ENCODE peak calls at places on chromosomes 2 and 18, in four cellular contexts. One of them, this sample, is unnamed.
A peak's percentile ranks its signal among the peaks of the same experiment; 100 is the strongest.

GRCh38 chr2:32712870-32713269 is 85.0 kb downstream of the TTC27 start:
- DNase-seq in endodermal cell: no peak
- DNase-seq in NCI-H1105: no peak
- DNase-seq in islet precursor cell: no peak
- DNase-seq in this sample: peak; percentile 34

GRCh38 chr2:10132043-10132575 is 9.6 kb downstream of the RRM2 start:
- DNase-seq in endodermal cell: no peak
- DNase-seq in NCI-H1105: no peak
- DNase-seq in islet precursor cell: no peak
- DNase-seq in this sample: no peak

GRCh38 chr2:127217470-127218325 is 2.4 kb downstream of the CYP27C1 start:
- DNase-seq in endodermal cell: peak; percentile 70
- DNase-seq in NCI-H1105: no peak
- DNase-seq in islet precursor cell: peak; percentile 95
- DNase-seq in this sample: no peak

GRCh38 chr2:173964565-173965371 is 405 bp downstream of the SP3 start:
- DNase-seq in endodermal cell: peak; percentile 93
- DNase-seq in NCI-H1105: peak; percentile 82
- DNase-seq in islet precursor cell: peak; percentile 96
- DNase-seq in this sample: peak; percentile 82

GRCh38 chr2:106839849-106840595 is 45.9 kb downstream of the ST6GAL2 start:
- DNase-seq in endodermal cell: peak; percentile 91
- DNase-seq in NCI-H1105: no peak
- DNase-seq in islet precursor cell: peak; percentile 84
- DNase-seq in this sample: no peak

GRCh38 chr2:218161639-218162038 is 5.1 kb downstream of the CXCR1 start:
- DNase-seq in endodermal cell: no peak
- DNase-seq in NCI-H1105: no peak
- DNase-seq in islet precursor cell: no peak
- DNase-seq in this sample: no peak

GRCh38 chr2:135904590-135904989 is 28.3 kb upstream of the MCM6 start:
- DNase-seq in endodermal cell: no peak
- DNase-seq in NCI-H1105: no peak
- DNase-seq in islet precursor cell: no peak
- DNase-seq in this sample: no peak

GRCh38 chr2:28274911-28275685 is 117.6 kb upstream of the FOSL2 start:
- DNase-seq in endodermal cell: peak; percentile 77
- DNase-seq in NCI-H1105: no peak
- DNase-seq in islet precursor cell: peak; percentile 91
- DNase-seq in this sample: no peak

GRCh38 chr2:151237422-151238012 is 24.1 kb downstream of the RBM43 start:
- DNase-seq in endodermal cell: no peak
- DNase-seq in NCI-H1105: no peak
- DNase-seq in islet precursor cell: peak; percentile 62
- DNase-seq in this sample: no peak

GRCh38 chr2:223097888-223098383 is 45.9 kb downstream of the KCNE4 start:
- DNase-seq in endodermal cell: no peak
- DNase-seq in NCI-H1105: no peak
- DNase-seq in islet precursor cell: no peak
- DNase-seq in this sample: peak; percentile 16

GRCh38 chr2:167333245-167333644 is 445.0 kb downstream of the XIRP2 start:
- DNase-seq in endodermal cell: peak; percentile 58
- DNase-seq in NCI-H1105: no peak
- DNase-seq in islet precursor cell: no peak
- DNase-seq in this sample: no peak

GRCh38 chr2:55883339-55883738 is 40.2 kb downstream of the EFEMP1 start:
- DNase-seq in endodermal cell: no peak
- DNase-seq in NCI-H1105: no peak
- DNase-seq in islet precursor cell: no peak
- DNase-seq in this sample: no peak

GRCh38 chr2:224359569-224359968 is 42.3 kb downstream of the FAM124B start:
- DNase-seq in endodermal cell: peak; percentile 85
- DNase-seq in NCI-H1105: no peak
- DNase-seq in islet precursor cell: peak; percentile 69
- DNase-seq in this sample: no peak

GRCh38 chr18:41974661-41975286 is 19.7 kb downstream of the PIK3C3 start:
- DNase-seq in endodermal cell: no peak
- DNase-seq in NCI-H1105: no peak
- DNase-seq in islet precursor cell: no peak
- DNase-seq in this sample: no peak

GRCh38 chr2:17271401-17271800 is 246.8 kb downstream of the RAD51AP2 start:
- DNase-seq in endodermal cell: no peak
- DNase-seq in NCI-H1105: no peak
- DNase-seq in islet precursor cell: no peak
- DNase-seq in this sample: no peak

GRCh38 chr2:207632575-207633492 is 7.6 kb upstream of the METTL21A start:
- DNase-seq in endodermal cell: no peak
- DNase-seq in NCI-H1105: no peak
- DNase-seq in islet precursor cell: peak; percentile 89
- DNase-seq in this sample: no peak

GRCh38 chr2:33796511-33796910 is 197.4 kb upstream of the FAM98A start:
- DNase-seq in endodermal cell: no peak
- DNase-seq in NCI-H1105: no peak
- DNase-seq in islet precursor cell: no peak
- DNase-seq in this sample: no peak

GRCh38 chr2:213490087-213490486 is 205.8 kb downstream of the SPAG16 start:
- DNase-seq in endodermal cell: no peak
- DNase-seq in NCI-H1105: no peak
- DNase-seq in islet precursor cell: no peak
- DNase-seq in this sample: no peak

GRCh38 chr2:239223330-239224248 is 177.2 kb downstream of the HDAC4 start:
- DNase-seq in endodermal cell: no peak
- DNase-seq in NCI-H1105: no peak
- DNase-seq in islet precursor cell: peak; percentile 50
- DNase-seq in this sample: peak; percentile 27

GRCh38 chr2:152573168-152573567 is 144.1 kb downstream of the PRPF40A start:
- DNase-seq in endodermal cell: no peak
- DNase-seq in NCI-H1105: no peak
- DNase-seq in islet precursor cell: peak; percentile 83
- DNase-seq in this sample: no peak

GRCh38 chr2:148675708-148676107 is 31.2 kb downstream of the EPC2 start:
- DNase-seq in endodermal cell: no peak
- DNase-seq in NCI-H1105: no peak
- DNase-seq in islet precursor cell: no peak
- DNase-seq in this sample: no peak

GRCh38 chr18:2907459-2908145 is 60.8 kb downstream of the EMILIN2 start:
- DNase-seq in endodermal cell: peak; percentile 34
- DNase-seq in NCI-H1105: no peak
- DNase-seq in islet precursor cell: peak; percentile 32
- DNase-seq in this sample: no peak

GRCh38 chr2:191811807-191812602 is 34.9 kb downstream of the CAVIN2 start:
- DNase-seq in endodermal cell: peak; percentile 84
- DNase-seq in NCI-H1105: peak; percentile 30
- DNase-seq in islet precursor cell: peak; percentile 70
- DNase-seq in this sample: peak; percentile 83

GRCh38 chr2:102043560-102043959 is 51.8 kb downstream of the IL1R2 start:
- DNase-seq in endodermal cell: no peak
- DNase-seq in NCI-H1105: no peak
- DNase-seq in islet precursor cell: no peak
- DNase-seq in this sample: no peak

GRCh38 chr2:191152841-191153240 is 2.0 kb upstream of the STAT4 start:
- DNase-seq in endodermal cell: no peak
- DNase-seq in NCI-H1105: no peak
- DNase-seq in islet precursor cell: no peak
- DNase-seq in this sample: no peak

GRCh38 chr2:231321021-231321420 is 74.5 kb upstream of the B3GNT7 start:
- DNase-seq in endodermal cell: no peak
- DNase-seq in NCI-H1105: no peak
- DNase-seq in islet precursor cell: no peak
- DNase-seq in this sample: no peak

GRCh38 chr2:16368328-16368727 is 297.3 kb downstream of the CYRIA start:
- DNase-seq in endodermal cell: no peak
- DNase-seq in NCI-H1105: no peak
- DNase-seq in islet precursor cell: no peak
- DNase-seq in this sample: no peak

GRCh38 chr2:177622516-177622915 is 229.9 kb downstream of the AGPS start:
- DNase-seq in endodermal cell: peak; percentile 76
- DNase-seq in NCI-H1105: peak; percentile 8
- DNase-seq in islet precursor cell: peak; percentile 72
- DNase-seq in this sample: peak; percentile 51

GRCh38 chr2:186644791-186645190 is 49.1 kb upstream of the FAM171B start:
- DNase-seq in endodermal cell: no peak
- DNase-seq in NCI-H1105: no peak
- DNase-seq in islet precursor cell: no peak
- DNase-seq in this sample: no peak

GRCh38 chr18:67269206-67269605 is 247.3 kb downstream of the DSEL start:
- DNase-seq in endodermal cell: no peak
- DNase-seq in NCI-H1105: no peak
- DNase-seq in islet precursor cell: no peak
- DNase-seq in this sample: no peak

GRCh38 chr2:6069354-6069753 is 377.2 kb downstream of the SOX11 start:
- DNase-seq in endodermal cell: peak; percentile 68
- DNase-seq in NCI-H1105: peak; percentile 76
- DNase-seq in islet precursor cell: no peak
- DNase-seq in this sample: no peak

This sample was measured in NCI-H446.